ENCODE peak calls at places on chromosomes 7 and 10, in ten cellular contexts. B is A549, M is adrenal gland, W is uterus, U is cardiac muscle cell, V is prostate gland, K is iPS DF 6.9, P is endodermal cell, O is hepatocyte, H is ovary. J is an unnamed sample.

GRCh38 chr7:71548746-71549145 is 416.8 kb downstream of the GALNT17 start:
- DNase-seq in B (no peak), M (no peak), W (no peak), U (no peak), V (no peak), K (no peak), P (no peak), O (no peak), H (no peak), J (no peak)

GRCh38 chr10:113743594-113743993 is 7.9 kb upstream of the PLEKHS1 start:
- DNase-seq in B (no peak), M (no peak), W (no peak), U (no peak), V (no peak), K (no peak), P (no peak), O (no peak), H (no peak), J (no peak)

GRCh38 chr10:112812571-112812970 is 137.5 kb upstream of the TCF7L2 start:
- DNase-seq in B (no peak), M (no peak), W (no peak), U (no peak), V (no peak), K (no peak), P (no peak), O (no peak), H (no peak), J (no peak)

GRCh38 chr7:82805527-82805960 is 357.1 kb downstream of the PCLO start:
- DNase-seq in B (peak), M (no peak), W (no peak), U (no peak), V (no peak), K (no peak), P (no peak), O (no peak), H (no peak), J (no peak)

GRCh38 chr10:58565256-58565655 is 52.6 kb downstream of the BICC1 start:
- DNase-seq in B (no peak), M (no peak), W (no peak), U (no peak), V (no peak), K (no peak), P (no peak), O (no peak), H (no peak), J (no peak)

GRCh38 chr7:159049266-159050025 is 95.2 kb downstream of the VIPR2 start:
- DNase-seq in B (no peak), M (peak), W (no peak), U (no peak), V (peak), K (no peak), P (peak), O (no peak), H (no peak), J (no peak)

GRCh38 chr10:111598433-111599059 is 521.7 kb downstream of the ADRA2A start:
- DNase-seq in B (peak), M (peak), W (peak), U (peak), V (peak), K (peak), P (peak), O (peak), H (peak), J (peak)

GRCh38 chr7:17392846-17393245 is 94.4 kb downstream of the AHR start:
- DNase-seq in B (no peak), M (no peak), W (no peak), U (no peak), V (no peak), K (no peak), P (no peak), O (no peak), H (no peak), J (no peak)

GRCh38 chr7:28986028-28986427 is 27.9 kb upstream of the TRIL start:
- DNase-seq in B (no peak), M (no peak), W (no peak), U (no peak), V (peak), K (no peak), P (no peak), O (peak), H (no peak), J (no peak)

GRCh38 chr7:2017914-2018785 is 214.6 kb downstream of the MAD1L1 start:
- DNase-seq in B (no peak), M (no peak), W (no peak), U (no peak), V (no peak), K (no peak), P (no peak), O (no peak), H (no peak), J (peak)

GRCh38 chr10:6649903-6650302 is 69.8 kb upstream of the PRKCQ start:
- DNase-seq in B (no peak), M (no peak), W (no peak), U (no peak), V (no peak), K (no peak), P (no peak), O (no peak), H (no peak), J (no peak)

GRCh38 chr7:44380179-44380830 is 54.9 kb upstream of the CAMK2B start:
- DNase-seq in B (no peak), M (no peak), W (no peak), U (no peak), V (no peak), K (no peak), P (no peak), O (no peak), H (no peak), J (no peak)
- H3K27ac ChIP-seq in B (no peak), M (no peak), W (no peak), U (no peak), V (no peak), K (no peak), P (no peak), O (no peak), H (no peak), J (no peak)

GRCh38 chr10:28327494-28327886 is 24.6 kb upstream of the MPP7 start:
- DNase-seq in B (no peak), M (no peak), W (no peak), U (peak), V (no peak), K (no peak), P (no peak), O (no peak), H (no peak), J (no peak)

GRCh38 chr10:28328346-28328745 is 25.5 kb upstream of the MPP7 start:
- DNase-seq in B (no peak), M (no peak), W (no peak), U (no peak), V (no peak), K (no peak), P (no peak), O (no peak), H (no peak), J (no peak)

GRCh38 chr10:28326516-28327493 is 23.9 kb upstream of the MPP7 start:
- DNase-seq in B (no peak), M (peak), W (peak), U (peak), V (peak), K (no peak), P (peak), O (peak), H (peak), J (peak)

GRCh38 chr10:28332699-28333098 is 29.8 kb upstream of the MPP7 start:
- DNase-seq in B (no peak), M (no peak), W (no peak), U (no peak), V (no peak), K (no peak), P (no peak), O (no peak), H (no peak), J (no peak)

GRCh38 chr10:28331821-28332220 is 29.0 kb upstream of the MPP7 start:
- DNase-seq in B (no peak), M (no peak), W (no peak), U (no peak), V (no peak), K (no peak), P (no peak), O (no peak), H (no peak), J (no peak)
- H3K27ac ChIP-seq in B (no peak), M (no peak), W (no peak), U (no peak), V (no peak), K (no peak), P (no peak), O (no peak), H (no peak), J (no peak)

GRCh38 chr10:109984013-109984412 is 23.8 kb upstream of the ADD3 start:
- DNase-seq in B (no peak), M (no peak), W (no peak), U (no peak), V (no peak), K (no peak), P (no peak), O (no peak), H (no peak), J (no peak)

GRCh38 chr10:109982123-109982522 is 25.7 kb upstream of the ADD3 start:
- DNase-seq in B (no peak), M (no peak), W (no peak), U (no peak), V (no peak), K (no peak), P (no peak), O (no peak), H (no peak), J (peak)

GRCh38 chr10:109982812-109983211 is 25.0 kb upstream of the ADD3 start:
- DNase-seq in B (no peak), M (no peak), W (no peak), U (no peak), V (no peak), K (no peak), P (no peak), O (no peak), H (no peak), J (no peak)

GRCh38 chr10:109979215-109979614 is 28.6 kb upstream of the ADD3 start:
- DNase-seq in B (no peak), M (no peak), W (no peak), U (no peak), V (no peak), K (no peak), P (no peak), O (no peak), H (no peak), J (no peak)

GRCh38 chr10:109981641-109982040 is 26.1 kb upstream of the ADD3 start:
- DNase-seq in B (no peak), M (no peak), W (no peak), U (no peak), V (no peak), K (no peak), P (no peak), O (no peak), H (no peak), J (no peak)
- H3K27ac ChIP-seq in B (no peak), M (no peak), W (peak), U (no peak), V (no peak), K (no peak), P (no peak), O (peak), H (no peak), J (peak)

GRCh38 chr10:70561558-70561957 is 41.0 kb downstream of the PRF1 start:
- DNase-seq in B (no peak), M (no peak), W (no peak), U (no peak), V (no peak), K (no peak), P (peak), O (no peak), H (no peak), J (no peak)
- H3K27ac ChIP-seq in B (no peak), M (no peak), W (no peak), U (peak), V (no peak), K (no peak), P (no peak), O (no peak), H (no peak), J (no peak)